ENCODE peak calls at places on chromosomes 7 and 10, in seven cellular contexts. One of them, this sample, is unnamed. For H3K4me1, the result is how much of the 10 kb centered on the place peaks cover.

GRCh38 chr7:24920702-24921679 is 59.0 kb downstream of the OSBPL3 start:
- DNase-seq in ovary: peak
- DNase-seq in thyroid gland: no peak
- DNase-seq in left lung: peak
- DNase-seq in cardiac muscle cell: no peak
- DNase-seq in astrocyte: no peak
- DNase-seq in osteoblast: no peak
- DNase-seq in this sample: no peak

GRCh38 chr10:119005377-119006043 is 24.0 kb upstream of the NANOS1 start:
- DNase-seq in ovary: no peak
- DNase-seq in thyroid gland: no peak
- DNase-seq in left lung: no peak
- DNase-seq in cardiac muscle cell: no peak
- DNase-seq in astrocyte: peak
- DNase-seq in osteoblast: peak
- DNase-seq in this sample: no peak

GRCh38 chr7:92292981-92293380 is 47.2 kb downstream of the ANKIB1 start:
- DNase-seq in ovary: no peak
- DNase-seq in thyroid gland: no peak
- DNase-seq in left lung: no peak
- DNase-seq in cardiac muscle cell: no peak
- DNase-seq in astrocyte: no peak
- DNase-seq in osteoblast: no peak
- DNase-seq in this sample: no peak

GRCh38 chr10:86372119-86372784 is 5.7 kb upstream of the GRID1 start:
- DNase-seq in ovary: no peak
- DNase-seq in thyroid gland: no peak
- DNase-seq in left lung: peak
- DNase-seq in cardiac muscle cell: no peak
- DNase-seq in astrocyte: no peak
- DNase-seq in osteoblast: peak
- DNase-seq in this sample: no peak

GRCh38 chr10:71517310-71518159 is 120.8 kb downstream of the CDH23 start:
- DNase-seq in ovary: no peak
- DNase-seq in thyroid gland: no peak
- DNase-seq in left lung: no peak
- DNase-seq in cardiac muscle cell: no peak
- DNase-seq in astrocyte: no peak
- DNase-seq in osteoblast: peak
- DNase-seq in this sample: no peak

GRCh38 chr7:15594461-15594860 is 32.6 kb upstream of the AGMO start:
- DNase-seq in ovary: no peak
- DNase-seq in thyroid gland: no peak
- DNase-seq in left lung: no peak
- DNase-seq in cardiac muscle cell: no peak
- DNase-seq in astrocyte: no peak
- DNase-seq in osteoblast: no peak
- DNase-seq in this sample: no peak

GRCh38 chr10:95755511-95756004 is 405 bp upstream of the ENTPD1 start:
- DNase-seq in ovary: no peak
- DNase-seq in thyroid gland: peak
- DNase-seq in left lung: peak
- DNase-seq in cardiac muscle cell: peak
- DNase-seq in astrocyte: no peak
- DNase-seq in osteoblast: peak
- DNase-seq in this sample: no peak

GRCh38 chr7:85201209-85201608 is 14.4 kb upstream of the SEMA3D start:
- DNase-seq in ovary: no peak
- DNase-seq in thyroid gland: no peak
- DNase-seq in left lung: no peak
- DNase-seq in cardiac muscle cell: no peak
- DNase-seq in astrocyte: no peak
- DNase-seq in osteoblast: no peak
- DNase-seq in this sample: no peak

GRCh38 chr10:44682516-44682915 is 228.6 kb upstream of the TMEM72 start:
- DNase-seq in ovary: no peak
- DNase-seq in thyroid gland: no peak
- DNase-seq in left lung: no peak
- DNase-seq in cardiac muscle cell: no peak
- DNase-seq in astrocyte: no peak
- DNase-seq in osteoblast: no peak
- DNase-seq in this sample: no peak

GRCh38 chr7:24477807-24478655 is 95.2 kb upstream of the PALS2 start:
- DNase-seq in ovary: peak
- DNase-seq in thyroid gland: peak
- DNase-seq in left lung: no peak
- DNase-seq in cardiac muscle cell: peak
- DNase-seq in astrocyte: peak
- DNase-seq in osteoblast: peak
- DNase-seq in this sample: no peak

DNA sequence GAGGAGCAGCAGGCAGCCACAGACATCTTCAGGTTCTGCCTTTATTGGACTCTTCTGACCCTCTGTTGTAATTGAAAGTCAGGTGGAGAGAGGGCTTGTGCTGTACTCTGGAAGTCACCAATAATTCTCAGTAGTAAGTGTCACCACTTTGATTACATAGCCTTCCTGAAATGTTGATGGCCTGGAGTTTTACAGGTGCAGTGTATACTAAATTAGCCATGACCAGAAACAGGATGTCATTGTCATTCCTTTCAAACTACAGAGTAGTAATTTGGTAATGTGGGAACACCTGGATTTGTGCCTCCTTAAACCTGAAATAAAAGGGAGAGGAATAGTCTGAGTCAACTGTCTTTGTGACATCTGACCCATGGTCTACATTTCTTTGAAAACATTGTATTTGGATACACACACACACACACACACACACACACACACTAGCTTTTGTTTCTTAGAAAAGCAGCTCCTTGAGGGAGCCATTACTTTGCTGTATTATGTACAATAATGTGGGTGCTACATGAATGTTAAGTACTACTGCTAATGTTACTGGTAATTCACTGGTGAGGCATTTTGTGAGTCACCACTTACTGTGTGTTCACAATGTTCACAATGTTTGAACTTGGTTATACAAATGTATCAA is 19.6 kb downstream of the ARL4A start:
- DNase-seq in ovary: no peak
- DNase-seq in thyroid gland: no peak
- DNase-seq in left lung: no peak
- DNase-seq in cardiac muscle cell: no peak
- DNase-seq in astrocyte: peak
- DNase-seq in osteoblast: no peak
- DNase-seq in this sample: no peak
- H3K4me1 ChIP-seq in ovary: under half
- H3K4me1 ChIP-seq in thyroid gland: under half
- H3K4me1 ChIP-seq in left lung: under half
- H3K4me1 ChIP-seq in cardiac muscle cell: under half
- H3K4me1 ChIP-seq in astrocyte: under half
- H3K4me1 ChIP-seq in osteoblast: under half
- H3K4me1 ChIP-seq in this sample: under half

GRCh38 chr10:98967601-98968000 is 268.1 kb downstream of the HPSE2 start:
- DNase-seq in ovary: no peak
- DNase-seq in thyroid gland: no peak
- DNase-seq in left lung: no peak
- DNase-seq in cardiac muscle cell: no peak
- DNase-seq in astrocyte: peak
- DNase-seq in osteoblast: no peak
- DNase-seq in this sample: no peak
- TF ChIP-seq CTCF in ovary: no peak
- TF ChIP-seq CTCF in thyroid gland: no peak
- TF ChIP-seq CTCF in left lung: no peak
- TF ChIP-seq CTCF in cardiac muscle cell: no peak
- TF ChIP-seq CTCF in astrocyte: no peak
- TF ChIP-seq CTCF in osteoblast: no peak
- TF ChIP-seq CTCF in this sample: no peak

DNA sequence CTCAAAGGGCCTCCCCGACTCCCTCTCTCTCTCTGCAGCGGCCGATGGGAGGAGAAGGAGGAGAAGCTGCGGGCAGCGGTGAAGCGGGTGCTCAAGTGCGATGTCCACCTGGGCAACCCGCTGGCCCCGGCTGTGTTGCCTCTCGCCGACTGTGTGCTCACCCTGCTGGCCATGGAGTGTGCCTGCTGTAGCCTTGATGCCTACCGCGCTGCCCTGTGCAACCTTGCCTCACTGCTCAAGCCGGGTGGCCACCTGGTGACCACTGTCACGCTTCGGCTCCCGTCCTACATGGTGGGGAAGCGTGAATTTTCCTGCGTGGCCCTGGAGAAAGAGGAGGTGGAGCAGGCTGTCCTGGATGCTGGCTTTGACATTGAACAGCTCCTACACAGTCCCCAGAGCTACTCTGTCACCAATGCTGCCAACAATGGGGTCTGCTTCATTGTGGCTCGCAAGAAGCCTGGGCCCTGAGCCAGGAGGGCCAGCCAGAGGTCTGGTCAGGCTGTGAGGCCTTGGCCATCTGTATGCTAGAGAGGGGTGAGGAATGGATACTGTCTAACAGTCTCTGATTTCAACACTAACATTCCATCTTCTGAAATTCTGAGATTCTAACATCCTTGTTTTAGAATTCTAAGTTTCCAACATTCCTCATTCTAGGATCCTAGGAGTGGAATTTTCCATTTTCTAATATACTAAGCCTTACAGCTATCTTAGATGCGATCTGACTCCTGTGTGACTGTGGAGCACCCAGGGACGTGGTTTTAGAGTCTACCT is 3.6 kb downstream of the INMT start:
- DNase-seq in ovary: no peak
- DNase-seq in thyroid gland: no peak
- DNase-seq in left lung: no peak
- DNase-seq in cardiac muscle cell: no peak
- DNase-seq in astrocyte: peak
- DNase-seq in osteoblast: no peak
- DNase-seq in this sample: peak
- H3K27ac ChIP-seq in ovary: no peak
- H3K27ac ChIP-seq in thyroid gland: peak
- H3K27ac ChIP-seq in left lung: peak
- H3K27ac ChIP-seq in cardiac muscle cell: no peak
- H3K27ac ChIP-seq in astrocyte: no peak
- H3K27ac ChIP-seq in osteoblast: no peak
- H3K27ac ChIP-seq in this sample: peak

GRCh38 chr7:51261950-51262795 is 54.4 kb downstream of the COBL start:
- DNase-seq in ovary: no peak
- DNase-seq in thyroid gland: peak
- DNase-seq in left lung: no peak
- DNase-seq in cardiac muscle cell: no peak
- DNase-seq in astrocyte: no peak
- DNase-seq in osteoblast: peak
- DNase-seq in this sample: no peak

GRCh38 chr7:51265066-51265907 is 51.3 kb downstream of the COBL start:
- DNase-seq in ovary: no peak
- DNase-seq in thyroid gland: no peak
- DNase-seq in left lung: no peak
- DNase-seq in cardiac muscle cell: no peak
- DNase-seq in astrocyte: no peak
- DNase-seq in osteoblast: peak
- DNase-seq in this sample: no peak

GRCh38 chr7:51261117-51261835 is 55.3 kb downstream of the COBL start:
- DNase-seq in ovary: no peak
- DNase-seq in thyroid gland: no peak
- DNase-seq in left lung: no peak
- DNase-seq in cardiac muscle cell: no peak
- DNase-seq in astrocyte: no peak
- DNase-seq in osteoblast: no peak
- DNase-seq in this sample: no peak

GRCh38 chr7:51262796-51263519 is 53.7 kb downstream of the COBL start:
- DNase-seq in ovary: no peak
- DNase-seq in thyroid gland: no peak
- DNase-seq in left lung: no peak
- DNase-seq in cardiac muscle cell: no peak
- DNase-seq in astrocyte: no peak
- DNase-seq in osteoblast: peak
- DNase-seq in this sample: no peak

DNA sequence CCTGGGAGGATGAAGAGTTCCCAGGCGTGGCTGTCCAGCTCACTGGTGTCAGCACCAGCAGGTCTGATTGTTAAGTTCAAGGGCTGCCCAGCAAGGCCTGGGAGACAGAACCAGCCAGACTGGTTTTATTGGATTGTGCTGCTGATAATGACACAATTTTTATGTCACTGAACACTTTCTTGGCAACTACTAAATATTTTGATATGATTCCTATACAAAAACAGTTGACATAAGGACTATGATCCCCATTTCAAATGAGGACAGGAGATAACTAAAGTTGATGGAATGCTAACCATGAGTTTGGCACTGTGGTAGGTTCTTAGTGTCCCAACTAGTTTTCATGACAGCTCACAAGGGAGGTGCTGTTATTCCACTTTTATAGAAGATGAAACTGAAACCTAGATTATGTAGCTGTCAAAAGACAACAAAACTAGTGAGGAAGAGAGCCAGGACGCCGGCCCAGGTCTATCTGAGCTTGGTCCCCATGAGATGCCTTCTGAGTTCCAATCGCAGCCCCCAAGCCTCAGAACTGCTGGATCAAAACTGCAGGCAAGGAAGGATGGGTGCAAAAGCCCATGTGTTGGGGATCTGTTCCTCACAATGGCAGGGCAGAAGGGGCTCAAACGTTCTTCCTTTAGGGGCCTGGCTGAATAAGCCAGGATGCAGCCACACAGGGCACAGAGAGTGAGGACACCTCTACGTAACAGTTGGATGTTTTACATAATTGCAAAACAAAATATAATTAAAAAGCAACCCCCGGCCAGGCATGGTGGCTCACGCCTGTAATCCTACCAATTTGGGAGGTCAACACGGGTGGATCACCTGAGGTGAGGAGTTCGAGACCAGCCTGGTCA is 52.8 kb downstream of the COBL start:
- DNase-seq in ovary: no peak
- DNase-seq in thyroid gland: peak
- DNase-seq in left lung: peak
- DNase-seq in cardiac muscle cell: no peak
- DNase-seq in astrocyte: no peak
- DNase-seq in osteoblast: no peak
- DNase-seq in this sample: no peak
- H3K4me1 ChIP-seq in ovary: under half
- H3K4me1 ChIP-seq in thyroid gland: under half
- H3K4me1 ChIP-seq in left lung: under half
- H3K4me1 ChIP-seq in cardiac muscle cell: under half
- H3K4me1 ChIP-seq in astrocyte: under half
- H3K4me1 ChIP-seq in osteoblast: under half
- H3K4me1 ChIP-seq in this sample: under half

GRCh38 chr7:13278020-13278419 is 590.6 kb downstream of the ARL4A start:
- DNase-seq in ovary: no peak
- DNase-seq in thyroid gland: no peak
- DNase-seq in left lung: no peak
- DNase-seq in cardiac muscle cell: no peak
- DNase-seq in astrocyte: no peak
- DNase-seq in osteoblast: no peak
- DNase-seq in this sample: no peak

GRCh38 chr7:13286916-13287315 is 599.5 kb downstream of the ARL4A start:
- DNase-seq in ovary: no peak
- DNase-seq in thyroid gland: no peak
- DNase-seq in left lung: no peak
- DNase-seq in cardiac muscle cell: no peak
- DNase-seq in astrocyte: peak
- DNase-seq in osteoblast: no peak
- DNase-seq in this sample: no peak

GRCh38 chr7:13276977-13277376 is 589.5 kb downstream of the ARL4A start:
- DNase-seq in ovary: no peak
- DNase-seq in thyroid gland: no peak
- DNase-seq in left lung: no peak
- DNase-seq in cardiac muscle cell: no peak
- DNase-seq in astrocyte: no peak
- DNase-seq in osteoblast: no peak
- DNase-seq in this sample: no peak

GRCh38 chr7:13279854-13280435 is 592.5 kb downstream of the ARL4A start:
- DNase-seq in ovary: no peak
- DNase-seq in thyroid gland: no peak
- DNase-seq in left lung: no peak
- DNase-seq in cardiac muscle cell: peak
- DNase-seq in astrocyte: no peak
- DNase-seq in osteoblast: no peak
- DNase-seq in this sample: no peak

GRCh38 chr7:13282377-13282980 is 595.0 kb downstream of the ARL4A start:
- DNase-seq in ovary: no peak
- DNase-seq in thyroid gland: no peak
- DNase-seq in left lung: no peak
- DNase-seq in cardiac muscle cell: peak
- DNase-seq in astrocyte: peak
- DNase-seq in osteoblast: no peak
- DNase-seq in this sample: no peak
- TF ChIP-seq CTCF in ovary: no peak
- TF ChIP-seq CTCF in thyroid gland: no peak
- TF ChIP-seq CTCF in left lung: peak
- TF ChIP-seq CTCF in cardiac muscle cell: peak
- TF ChIP-seq CTCF in astrocyte: peak
- TF ChIP-seq CTCF in osteoblast: peak
- TF ChIP-seq CTCF in this sample: peak